ENCODE peak calls at places on chromosomes 6 and 20, in four cellular contexts. One of them, this sample, is unnamed.

GRCh38 chr20:22729180-22729579 is 144.8 kb upstream of the FOXA2 start:
- DNase-seq in CD4-positive, alpha-beta T cell: no peak
- DNase-seq in fibroblast of lung: no peak
- DNase-seq in hepatocyte: no peak
- DNase-seq in this sample: no peak

GRCh38 chr6:134647861-134648260 is 302.0 kb downstream of the ALDH8A1 start:
- DNase-seq in fibroblast of lung: no peak
- DNase-seq in CD4-positive, alpha-beta T cell: no peak
- DNase-seq in hepatocyte: no peak
- DNase-seq in this sample: no peak

GRCh38 chr6:57013501-57013900 is 33.0 kb upstream of the KIAA1586 start:
- DNase-seq in CD4-positive, alpha-beta T cell: no peak
- DNase-seq in fibroblast of lung: peak
- DNase-seq in hepatocyte: peak
- DNase-seq in this sample: no peak

GRCh38 chr6:68447112-68447511 is 188.0 kb upstream of the ADGRB3 start:
- DNase-seq in hepatocyte: no peak
- DNase-seq in CD4-positive, alpha-beta T cell: no peak
- DNase-seq in fibroblast of lung: no peak
- DNase-seq in this sample: no peak

GRCh38 chr6:45495404-45496084 is 117.8 kb upstream of the SUPT3H start:
- DNase-seq in fibroblast of lung: no peak
- DNase-seq in hepatocyte: no peak
- DNase-seq in CD4-positive, alpha-beta T cell: peak
- DNase-seq in this sample: no peak

GRCh38 chr6:125587624-125588023 is 161.8 kb upstream of the HEY2 start:
- DNase-seq in hepatocyte: no peak
- DNase-seq in CD4-positive, alpha-beta T cell: no peak
- DNase-seq in fibroblast of lung: peak
- DNase-seq in this sample: no peak

GRCh38 chr6:57327311-57327710 is 9.9 kb downstream of the PRIM2 start:
- DNase-seq in CD4-positive, alpha-beta T cell: no peak
- DNase-seq in hepatocyte: no peak
- DNase-seq in fibroblast of lung: no peak
- DNase-seq in this sample: no peak

GRCh38 chr6:5745081-5745480 is 261.6 kb downstream of the NRN1 start:
- DNase-seq in fibroblast of lung: no peak
- DNase-seq in CD4-positive, alpha-beta T cell: no peak
- DNase-seq in hepatocyte: no peak
- DNase-seq in this sample: no peak

GRCh38 chr20:24954151-24954550 is 5.1 kb downstream of the CST7 start:
- DNase-seq in hepatocyte: no peak
- DNase-seq in fibroblast of lung: no peak
- DNase-seq in CD4-positive, alpha-beta T cell: no peak
- DNase-seq in this sample: no peak

GRCh38 chr6:12233693-12234551 is 56.2 kb upstream of the EDN1 start:
- DNase-seq in hepatocyte: peak
- DNase-seq in CD4-positive, alpha-beta T cell: peak
- DNase-seq in fibroblast of lung: peak
- DNase-seq in this sample: no peak

GRCh38 chr6:14848019-14848418 is 397.9 kb upstream of the JARID2 start:
- DNase-seq in hepatocyte: no peak
- DNase-seq in CD4-positive, alpha-beta T cell: no peak
- DNase-seq in fibroblast of lung: peak
- DNase-seq in this sample: no peak

GRCh38 chr6:108452725-108453195 is 108.0 kb upstream of the FOXO3 start:
- DNase-seq in CD4-positive, alpha-beta T cell: no peak
- DNase-seq in fibroblast of lung: peak
- DNase-seq in hepatocyte: peak
- DNase-seq in this sample: no peak

GRCh38 chr6:159919011-159919511 is 28.3 kb downstream of the MAS1 start:
- DNase-seq in fibroblast of lung: peak
- DNase-seq in CD4-positive, alpha-beta T cell: no peak
- DNase-seq in hepatocyte: no peak
- DNase-seq in this sample: no peak

GRCh38 chr20:19633985-19634384 is 124.1 kb upstream of the RIN2 start:
- DNase-seq in fibroblast of lung: peak
- DNase-seq in hepatocyte: peak
- DNase-seq in CD4-positive, alpha-beta T cell: no peak
- DNase-seq in this sample: no peak

GRCh38 chr6:28940859-28941680 is 17.3 kb upstream of the TRIM27 start:
- DNase-seq in hepatocyte: peak
- DNase-seq in fibroblast of lung: peak
- DNase-seq in CD4-positive, alpha-beta T cell: peak
- DNase-seq in this sample: peak

GRCh38 chr6:109002100-109002697 is 92.4 kb downstream of the SESN1 start:
- DNase-seq in fibroblast of lung: peak
- DNase-seq in hepatocyte: peak
- DNase-seq in CD4-positive, alpha-beta T cell: no peak
- DNase-seq in this sample: no peak

GRCh38 chr6:55131616-55132015 is 42.7 kb upstream of the HCRTR2 start:
- DNase-seq in fibroblast of lung: no peak
- DNase-seq in CD4-positive, alpha-beta T cell: no peak
- DNase-seq in hepatocyte: no peak
- DNase-seq in this sample: no peak

GRCh38 chr20:32162367-32162766 is 45.2 kb downstream of the PLAGL2 start:
- DNase-seq in fibroblast of lung: no peak
- DNase-seq in CD4-positive, alpha-beta T cell: no peak
- DNase-seq in hepatocyte: no peak
- DNase-seq in this sample: no peak

GRCh38 chr6:6895929-6896328 is 211.8 kb upstream of the RREB1 start:
- DNase-seq in hepatocyte: no peak
- DNase-seq in fibroblast of lung: no peak
- DNase-seq in CD4-positive, alpha-beta T cell: no peak
- DNase-seq in this sample: no peak

GRCh38 chr6:40353197-40353966 is 233.8 kb downstream of the LRFN2 start:
- DNase-seq in hepatocyte: no peak
- DNase-seq in fibroblast of lung: no peak
- DNase-seq in CD4-positive, alpha-beta T cell: no peak
- DNase-seq in this sample: no peak

GRCh38 chr6:1930356-1930755 is 315.0 kb downstream of the GMDS start:
- DNase-seq in hepatocyte: no peak
- DNase-seq in CD4-positive, alpha-beta T cell: no peak
- DNase-seq in fibroblast of lung: peak
- DNase-seq in this sample: no peak

GRCh38 chr6:170085475-170086401 is 205.1 kb downstream of the DLL1 start:
- DNase-seq in fibroblast of lung: no peak
- DNase-seq in hepatocyte: no peak
- DNase-seq in CD4-positive, alpha-beta T cell: no peak
- DNase-seq in this sample: no peak

GRCh38 chr20:6697228-6697972 is 70.1 kb upstream of the BMP2 start:
- DNase-seq in CD4-positive, alpha-beta T cell: no peak
- DNase-seq in hepatocyte: no peak
- DNase-seq in fibroblast of lung: no peak
- DNase-seq in this sample: no peak

GRCh38 chr6:33118525-33119123 is 42.8 kb downstream of the HLA-DPB1 start:
- DNase-seq in hepatocyte: peak
- DNase-seq in fibroblast of lung: peak
- DNase-seq in CD4-positive, alpha-beta T cell: no peak
- DNase-seq in this sample: no peak

GRCh38 chr6:155026366-155027045 is 31.4 kb downstream of the TIAM2 start:
- DNase-seq in hepatocyte: peak
- DNase-seq in CD4-positive, alpha-beta T cell: no peak
- DNase-seq in fibroblast of lung: peak
- DNase-seq in this sample: peak

GRCh38 chr20:10557685-10558084 is 116.1 kb downstream of the JAG1 start:
- DNase-seq in hepatocyte: no peak
- DNase-seq in CD4-positive, alpha-beta T cell: no peak
- DNase-seq in fibroblast of lung: peak
- DNase-seq in this sample: no peak

GRCh38 chr6:109483744-109484075 is 691 bp upstream of the ZBTB24 start:
- DNase-seq in fibroblast of lung: no peak
- DNase-seq in CD4-positive, alpha-beta T cell: no peak
- DNase-seq in hepatocyte: no peak
- DNase-seq in this sample: no peak

GRCh38 chr6:766625-767024 is 73.7 kb upstream of the EXOC2 start:
- DNase-seq in hepatocyte: no peak
- DNase-seq in CD4-positive, alpha-beta T cell: no peak
- DNase-seq in fibroblast of lung: no peak
- DNase-seq in this sample: no peak

GRCh38 chr6:127550403-127550802 is 26.6 kb upstream of the C6orf58 start:
- DNase-seq in hepatocyte: no peak
- DNase-seq in fibroblast of lung: peak
- DNase-seq in CD4-positive, alpha-beta T cell: no peak
- DNase-seq in this sample: no peak

GRCh38 chr6:165890404-165890735 is 227.3 kb upstream of the PDE10A start:
- DNase-seq in CD4-positive, alpha-beta T cell: no peak
- DNase-seq in fibroblast of lung: no peak
- DNase-seq in hepatocyte: no peak
- DNase-seq in this sample: no peak

GRCh38 chr6:90000864-90001731 is 106.8 kb downstream of the GJA10 start:
- DNase-seq in CD4-positive, alpha-beta T cell: no peak
- DNase-seq in hepatocyte: no peak
- DNase-seq in fibroblast of lung: peak
- DNase-seq in this sample: no peak

GRCh38 chr20:40670251-40670650 is 18.8 kb downstream of the MAFB start:
- DNase-seq in hepatocyte: no peak
- DNase-seq in fibroblast of lung: no peak
- DNase-seq in CD4-positive, alpha-beta T cell: no peak
- DNase-seq in this sample: no peak

GRCh38 chr20:37737806-37738442 is 44.1 kb downstream of the CTNNBL1 start:
- DNase-seq in CD4-positive, alpha-beta T cell: no peak
- DNase-seq in fibroblast of lung: no peak
- DNase-seq in hepatocyte: no peak
- DNase-seq in this sample: no peak

GRCh38 chr20:48295445-48295903 is 510.2 kb upstream of the SULF2 start:
- DNase-seq in fibroblast of lung: peak
- DNase-seq in hepatocyte: peak
- DNase-seq in CD4-positive, alpha-beta T cell: no peak
- DNase-seq in this sample: no peak

GRCh38 chr6:105038259-105038658 is 81.4 kb downstream of the LIN28B start:
- DNase-seq in fibroblast of lung: no peak
- DNase-seq in CD4-positive, alpha-beta T cell: no peak
- DNase-seq in hepatocyte: no peak
- DNase-seq in this sample: no peak

GRCh38 chr6:105041880-105042279 is 85.0 kb downstream of the LIN28B start:
- DNase-seq in CD4-positive, alpha-beta T cell: no peak
- DNase-seq in hepatocyte: no peak
- DNase-seq in fibroblast of lung: peak
- DNase-seq in this sample: no peak

GRCh38 chr6:105035299-105035698 is 78.4 kb downstream of the LIN28B start:
- DNase-seq in fibroblast of lung: no peak
- DNase-seq in CD4-positive, alpha-beta T cell: no peak
- DNase-seq in hepatocyte: no peak
- DNase-seq in this sample: no peak

GRCh38 chr6:105034470-105034869 is 77.6 kb downstream of the LIN28B start:
- DNase-seq in hepatocyte: no peak
- DNase-seq in CD4-positive, alpha-beta T cell: no peak
- DNase-seq in fibroblast of lung: no peak
- DNase-seq in this sample: no peak

GRCh38 chr6:105036371-105036770 is 79.5 kb downstream of the LIN28B start:
- DNase-seq in CD4-positive, alpha-beta T cell: no peak
- DNase-seq in hepatocyte: no peak
- DNase-seq in fibroblast of lung: no peak
- DNase-seq in this sample: no peak
- H3K27ac ChIP-seq in CD4-positive, alpha-beta T cell: no peak
- H3K27ac ChIP-seq in hepatocyte: no peak
- H3K27ac ChIP-seq in fibroblast of lung: no peak
- H3K27ac ChIP-seq in this sample: no peak

DNA sequence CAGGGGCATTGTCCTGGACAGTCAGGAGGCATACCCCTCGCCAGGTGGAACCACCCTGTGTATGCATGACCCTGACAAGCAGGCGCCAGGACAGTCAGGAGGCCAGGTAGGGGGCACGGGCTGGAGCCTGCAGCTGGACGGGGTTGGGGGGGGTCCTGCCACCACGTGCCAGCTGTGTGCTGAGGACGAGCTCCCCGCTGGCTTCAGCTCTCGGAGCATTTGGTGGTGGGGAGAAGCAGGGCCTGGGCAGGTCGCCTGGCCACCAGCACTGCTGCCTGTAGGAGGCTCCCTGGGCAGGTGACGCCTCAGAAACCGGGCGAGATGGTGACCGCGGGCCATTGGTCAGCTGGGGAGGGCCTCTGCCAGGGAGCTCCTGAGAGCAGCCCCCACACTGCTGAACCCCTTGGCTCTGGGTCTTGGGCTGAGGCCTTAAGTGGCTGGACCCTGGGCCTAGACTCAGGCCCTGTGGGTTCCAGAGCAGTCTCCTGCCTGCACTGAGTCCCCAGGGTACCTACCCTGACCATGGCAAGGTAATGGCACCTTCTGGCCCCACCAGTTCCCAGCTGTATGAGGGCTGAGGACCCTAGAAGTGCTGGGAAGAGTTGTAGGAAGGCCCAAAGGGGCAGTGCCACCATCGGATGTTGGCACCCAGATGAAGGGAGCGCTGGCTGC is 794 bp downstream of the SLC17A9 start:
- DNase-seq in CD4-positive, alpha-beta T cell: no peak
- DNase-seq in fibroblast of lung: no peak
- DNase-seq in hepatocyte: peak
- DNase-seq in this sample: no peak
- TF ChIP-seq CTCF in CD4-positive, alpha-beta T cell: no peak
- TF ChIP-seq CTCF in fibroblast of lung: no peak
- TF ChIP-seq CTCF in hepatocyte: no peak
- TF ChIP-seq CTCF in this sample: no peak

DNA sequence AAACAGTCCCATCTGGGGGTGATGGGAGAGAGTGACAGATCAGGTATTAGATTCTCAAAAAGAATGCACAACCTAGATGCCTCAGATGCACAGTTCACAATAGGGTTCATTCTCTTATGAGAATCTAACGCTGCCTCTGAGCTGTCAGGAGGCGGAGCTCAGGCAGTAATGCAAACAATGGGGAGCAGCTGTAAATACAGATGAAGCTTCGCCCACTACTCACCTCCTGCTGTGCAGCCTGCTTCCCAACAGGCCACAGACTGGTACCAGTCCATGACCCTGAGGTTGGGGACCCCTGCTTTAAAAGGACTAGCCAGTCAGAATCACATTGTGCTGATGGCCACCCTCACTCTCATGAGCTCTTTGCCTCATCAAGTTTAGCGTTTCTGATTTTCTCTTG is 247.0 kb upstream of the KCNQ5 start:
- DNase-seq in fibroblast of lung: no peak
- DNase-seq in CD4-positive, alpha-beta T cell: no peak
- DNase-seq in hepatocyte: no peak
- DNase-seq in this sample: no peak
- H3K27ac ChIP-seq in fibroblast of lung: no peak
- H3K27ac ChIP-seq in CD4-positive, alpha-beta T cell: no peak
- H3K27ac ChIP-seq in hepatocyte: no peak
- H3K27ac ChIP-seq in this sample: no peak

GRCh38 chr6:111326563-111326962 is 156.5 kb downstream of the REV3L start:
- DNase-seq in fibroblast of lung: no peak
- DNase-seq in CD4-positive, alpha-beta T cell: no peak
- DNase-seq in hepatocyte: no peak
- DNase-seq in this sample: no peak

GRCh38 chr6:111322145-111322544 is 160.9 kb downstream of the REV3L start:
- DNase-seq in fibroblast of lung: no peak
- DNase-seq in CD4-positive, alpha-beta T cell: no peak
- DNase-seq in hepatocyte: no peak
- DNase-seq in this sample: no peak
- TF ChIP-seq CTCF in fibroblast of lung: no peak
- TF ChIP-seq CTCF in CD4-positive, alpha-beta T cell: no peak
- TF ChIP-seq CTCF in hepatocyte: no peak
- TF ChIP-seq CTCF in this sample: no peak